ENCODE peak calls at places on chromosomes 2 and 18, in ten cellular contexts. B is cerebellum; H is tibial artery; A is transverse colon; M is ELR; E is omental fat pad; G is foreskin keratinocyte; W is HCT116; J is sciatic nerve; Z is activated naive CD4-positive, alpha-beta T cell. P is an unnamed sample.

GRCh38 chr2:138121769-138122661 is 157.7 kb downstream of the HNMT start:
- DNase-seq in A (peak; percentile 11), W (no peak), B (no peak), H (no peak), G (peak; percentile 96), M (no peak), E (no peak), Z (no peak), J (no peak), P (no peak)

GRCh38 chr2:194060269-194060668 is 1596.8 kb upstream of the SLC39A10 start:
- DNase-seq in W (no peak), H (no peak), G (no peak), Z (no peak), A (no peak), M (no peak), E (no peak), B (no peak), J (no peak), P (no peak)

GRCh38 chr2:200993097-200993496 is 29.6 kb upstream of the ORC2 start:
- DNase-seq in W (no peak), B (no peak), M (peak; percentile 9), A (no peak), G (no peak), Z (no peak), E (no peak), H (no peak), J (no peak), P (no peak)

GRCh38 chr2:106581276-106581675 is 94.1 kb downstream of the CD8B2 start:
- DNase-seq in B (no peak), W (no peak), J (no peak), M (no peak), G (no peak), Z (no peak), H (no peak), E (no peak), A (no peak), P (no peak)

GRCh38 chr2:160379399-160379798 is 114.2 kb downstream of the RBMS1 start:
- DNase-seq in G (no peak), E (no peak), B (no peak), A (no peak), W (no peak), M (peak; percentile 73), Z (no peak), H (no peak), J (no peak), P (no peak)

GRCh38 chr2:60386436-60386835 is 167.0 kb downstream of the BCL11A start:
- DNase-seq in A (no peak), E (no peak), G (no peak), H (no peak), J (no peak), Z (no peak), M (peak; percentile 2), B (no peak), W (no peak), P (no peak)

GRCh38 chr2:54572636-54573531 is 116.8 kb downstream of the SPTBN1 start:
- DNase-seq in W (no peak), J (no peak), Z (no peak), H (no peak), B (no peak), M (peak; percentile 87), E (no peak), A (no peak), G (peak; percentile 78), P (no peak)

GRCh38 chr2:237693281-237694039 is 66.1 kb downstream of the LRRFIP1 start:
- DNase-seq in G (peak; percentile 90), W (no peak), H (no peak), J (no peak), Z (no peak), B (no peak), E (no peak), A (peak; percentile 43), M (peak; percentile 87), P (no peak)

GRCh38 chr2:152542344-152542994 is 174.8 kb downstream of the PRPF40A start:
- DNase-seq in M (no peak), E (no peak), Z (no peak), H (no peak), J (no peak), G (no peak), B (no peak), W (no peak), A (no peak), P (no peak)

GRCh38 chr18:8957731-8958130 is 144.8 kb upstream of the NDUFV2 start:
- DNase-seq in G (no peak), Z (no peak), A (no peak), B (no peak), H (no peak), W (no peak), E (no peak), J (no peak), M (no peak), P (no peak)

GRCh38 chr18:63617049-63617995 is 26.7 kb downstream of the SERPINB4 start:
- DNase-seq in E (no peak), G (no peak), A (no peak), J (no peak), Z (no peak), B (no peak), H (no peak), M (no peak), W (no peak), P (no peak)

GRCh38 chr2:188003800-188004199 is 287.9 kb upstream of the GULP1 start:
- DNase-seq in G (no peak), Z (no peak), J (no peak), W (no peak), B (no peak), A (no peak), E (no peak), H (no peak), M (no peak), P (no peak)

GRCh38 chr2:54258171-54258570 is 2.1 kb upstream of the TSPYL6 start:
- DNase-seq in J (no peak), Z (no peak), M (no peak), H (no peak), W (no peak), A (no peak), B (no peak), E (no peak), G (no peak), P (no peak)

GRCh38 chr2:61423714-61424113 is 47.2 kb downstream of the USP34 start:
- DNase-seq in G (peak; percentile 59), B (no peak), E (no peak), W (no peak), H (no peak), Z (no peak), M (peak; percentile 86), A (no peak), J (no peak), P (no peak)

GRCh38 chr18:30361864-30362540 is 680.5 kb downstream of the DSC3 start:
- DNase-seq in Z (no peak), J (no peak), B (no peak), W (no peak), E (no peak), H (no peak), M (no peak), A (no peak), G (no peak), P (no peak)

GRCh38 chr2:232522014-232522854 is 2.0 kb downstream of the PRSS56 start:
- DNase-seq in A (peak; percentile 57), B (peak; percentile 80), H (no peak), Z (peak; percentile 62), M (peak; percentile 45), W (no peak), E (peak; percentile 41), G (no peak), J (peak; percentile 68), P (peak; percentile 92)

GRCh38 chr2:127061377-127062273 is 45.3 kb downstream of the BIN1 start:
- DNase-seq in G (no peak), M (peak; percentile 68), H (no peak), W (no peak), A (no peak), E (no peak), Z (no peak), B (no peak), J (no peak), P (no peak)

GRCh38 chr2:232076736-232077135 is 115.2 kb downstream of the DIS3L2 start:
- DNase-seq in W (no peak), B (no peak), E (no peak), G (no peak), H (no peak), M (no peak), J (no peak), Z (no peak), A (no peak), P (no peak)

GRCh38 chr2:152534460-152535131 is 182.7 kb downstream of the PRPF40A start:
- DNase-seq in A (no peak), H (no peak), J (no peak), W (no peak), E (no peak), Z (no peak), M (no peak), B (no peak), G (no peak), P (no peak)

GRCh38 chr2:33033524-33034150 is 86.9 kb downstream of the LTBP1 start:
- DNase-seq in W (peak; percentile 10), J (no peak), A (no peak), E (no peak), Z (no peak), M (peak; percentile 69), G (no peak), B (no peak), H (no peak), P (no peak)

GRCh38 chr2:22355816-22356433 is 1029.1 kb upstream of the KLHL29 start:
- DNase-seq in J (peak; percentile 86), G (no peak), A (peak; percentile 54), B (peak; percentile 5), W (no peak), E (peak; percentile 87), M (peak; percentile 8), Z (no peak), H (peak; percentile 74), P (peak; percentile 4)

GRCh38 chr18:69684789-69685188 is 262.9 kb downstream of the CD226 start:
- DNase-seq in W (no peak), Z (no peak), H (no peak), E (no peak), B (no peak), M (no peak), A (no peak), G (no peak), J (no peak), P (no peak)

GRCh38 chr2:141329949-141330348 is 800.9 kb downstream of the LRP1B start:
- DNase-seq in G (peak; percentile 6), J (no peak), B (no peak), M (peak; percentile 42), W (no peak), Z (no peak), A (no peak), E (no peak), H (no peak), P (no peak)

GRCh38 chr2:159149786-159150185 is 136.7 kb downstream of the WDSUB1 start:
- DNase-seq in G (no peak), Z (no peak), B (no peak), W (no peak), A (no peak), H (no peak), E (no peak), J (no peak), M (no peak), P (no peak)

GRCh38 chr18:24121625-24122024 is 17.2 kb upstream of the CABYR start:
- DNase-seq in J (no peak), G (no peak), M (no peak), W (no peak), Z (no peak), A (no peak), E (no peak), B (no peak), H (no peak), P (no peak)

GRCh38 chr2:172248381-172249173 is 145.9 kb upstream of the DLX2 start:
- DNase-seq in Z (no peak), G (peak; percentile 100), E (no peak), B (no peak), A (no peak), J (no peak), H (no peak), M (peak; percentile 97), W (no peak), P (no peak)

GRCh38 chr18:74493689-74494088 is 2.5 kb upstream of the CNDP2 start:
- DNase-seq in J (no peak), E (no peak), M (peak; percentile 56), H (peak; percentile 51), G (peak; percentile 60), A (peak; percentile 59), W (peak; percentile 35), B (no peak), Z (peak; percentile 22), P (no peak)

GRCh38 chr2:199455186-199455532 is 2.6 kb downstream of the SATB2 start:
- DNase-seq in J (no peak), A (no peak), B (no peak), M (no peak), W (no peak), Z (no peak), G (no peak), H (no peak), E (no peak), P (no peak)

P was measured in GM12891.